ENCODE peak calls at places on chromosomes 1 and 21, in nine cellular contexts. W is ovary, T is transverse colon, I is heart left ventricle, E is A549, N is uterus, X is right lobe of liver, R is endothelial cell of umbilical vein, C is Peyer's patch. V is an unnamed sample. For H3K4me1, the result is how much of the 10 kb centered on the place peaks cover.

GRCh38 chr1:66242646-66243547 is 291.1 kb upstream of the SGIP1 start:
- DNase-seq in W (peak), T (peak), I (peak), E (peak), N (peak), X (peak), R (peak), C (peak), V (peak)

GRCh38 chr1:44652445-44653106 is 21.7 kb downstream of the TMEM53 start:
- DNase-seq in W (peak), T (peak), I (peak), E (peak), N (peak), X (peak), R (peak), C (peak), V (peak)

GRCh38 chr1:218476385-218476784 is 131.2 kb downstream of the TGFB2 start:
- DNase-seq in W (no peak), T (no peak), I (no peak), E (peak), N (no peak), X (no peak), R (peak), C (no peak), V (no peak)

GRCh38 chr1:169348356-169349036 is 19.1 kb downstream of the NME7 start:
- DNase-seq in W (no peak), T (no peak), I (no peak), E (peak), N (no peak), X (no peak), R (peak), C (peak), V (no peak)

GRCh38 chr1:172451002-172451443 is 7.2 kb upstream of the PIGC start:
- DNase-seq in W (no peak), T (no peak), I (no peak), E (peak), N (no peak), X (no peak), R (peak), C (peak), V (peak)

GRCh38 chr1:69077198-69077597 is 490.5 kb upstream of the LRRC7 start:
- DNase-seq in W (no peak), T (no peak), I (no peak), E (no peak), N (no peak), X (no peak), R (no peak), C (no peak), V (no peak)

GRCh38 chr1:156114919-156115513 is 505 bp downstream of the LMNA start:
- DNase-seq in W (no peak), T (no peak), I (peak), E (no peak), N (no peak), X (no peak), R (peak), C (no peak), V (peak)

GRCh38 chr1:55214903-55215193 is 316 bp downstream of the USP24 start:
- DNase-seq in W (peak), T (peak), I (peak), E (peak), N (peak), X (no peak), R (peak), C (peak), V (peak)

GRCh38 chr1:66274634-66275033 is 259.3 kb upstream of the SGIP1 start:
- DNase-seq in W (no peak), T (no peak), I (no peak), E (no peak), N (no peak), X (no peak), R (no peak), C (no peak), V (no peak)

GRCh38 chr1:34131396-34132160 is 33.5 kb downstream of the CSMD2 start:
- DNase-seq in W (no peak), T (no peak), I (no peak), E (no peak), N (no peak), X (no peak), R (no peak), C (no peak), V (no peak)

GRCh38 chr1:197976368-197976767 is 59.2 kb downstream of the LHX9 start:
- DNase-seq in W (no peak), T (no peak), I (no peak), E (peak), N (no peak), X (no peak), R (no peak), C (no peak), V (no peak)

GRCh38 chr1:9149837-9150581 is 21.1 kb upstream of the GPR157 start:
- DNase-seq in W (no peak), T (no peak), I (no peak), E (no peak), N (no peak), X (no peak), R (no peak), C (no peak), V (no peak)

GRCh38 chr1:192061556-192061955 is 96.7 kb upstream of the RGS18 start:
- DNase-seq in W (no peak), T (no peak), I (no peak), E (no peak), N (no peak), X (no peak), R (no peak), C (no peak), V (no peak)

GRCh38 chr1:88890790-88891317 is 513 bp downstream of the GTF2B start:
- DNase-seq in W (no peak), T (peak), I (no peak), E (no peak), N (no peak), X (no peak), R (peak), C (peak), V (peak)

GRCh38 chr1:5343256-5344020 is 648.8 kb downstream of the NPHP4 start:
- DNase-seq in W (no peak), T (no peak), I (no peak), E (no peak), N (no peak), X (no peak), R (no peak), C (no peak), V (no peak)

GRCh38 chr1:147168626-147169058 is 3.6 kb downstream of the PRKAB2 start:
- DNase-seq in W (peak), T (peak), I (no peak), E (no peak), N (no peak), X (peak), R (peak), C (peak), V (peak)

GRCh38 chr1:118136511-118136937 is 48.5 kb downstream of the SPAG17 start:
- DNase-seq in W (no peak), T (no peak), I (no peak), E (no peak), N (peak), X (no peak), R (no peak), C (no peak), V (no peak)

GRCh38 chr1:9476790-9477463 is 62.3 kb upstream of the SLC25A33 start:
- DNase-seq in W (no peak), T (no peak), I (no peak), E (peak), N (no peak), X (no peak), R (no peak), C (no peak), V (no peak)

GRCh38 chr1:94527447-94528031 is 14.0 kb downstream of the F3 start:
- DNase-seq in W (no peak), T (no peak), I (no peak), E (no peak), N (no peak), X (no peak), R (peak), C (no peak), V (no peak)

GRCh38 chr1:91730781-91731732 is 154.9 kb downstream of the TGFBR3 start:
- DNase-seq in W (peak), T (peak), I (no peak), E (peak), N (peak), X (peak), R (no peak), C (peak), V (peak)

GRCh38 chr1:57079454-57080157 is 113.8 kb upstream of the C8B start:
- DNase-seq in W (no peak), T (no peak), I (no peak), E (peak), N (no peak), X (no peak), R (no peak), C (no peak), V (no peak)

GRCh38 chr1:203286161-203286984 is 18.9 kb upstream of the BTG2 start:
- DNase-seq in W (no peak), T (peak), I (no peak), E (no peak), N (no peak), X (no peak), R (peak), C (peak), V (peak)

GRCh38 chr1:214670098-214670497 is 67.1 kb downstream of the CENPF start:
- DNase-seq in W (peak), T (no peak), I (no peak), E (no peak), N (peak), X (peak), R (peak), C (no peak), V (peak)

GRCh38 chr21:46097826-46098286 is at the start of gene COL6A2:
- DNase-seq in W (peak), T (peak), I (peak), E (peak), N (peak), X (peak), R (no peak), C (peak), V (peak)

GRCh38 chr1:230833511-230833910 is 34.8 kb downstream of the C1orf198 start:
- DNase-seq in W (no peak), T (no peak), I (no peak), E (no peak), N (no peak), X (no peak), R (no peak), C (no peak), V (no peak)

GRCh38 chr1:154595621-154596020 is 12.4 kb downstream of the ADAR start:
- DNase-seq in W (no peak), T (no peak), I (no peak), E (no peak), N (no peak), X (no peak), R (no peak), C (no peak), V (no peak)

GRCh38 chr1:97920275-97920831 is 481 bp downstream of the DPYD start:
- DNase-seq in W (no peak), T (no peak), I (no peak), E (peak), N (no peak), X (no peak), R (peak), C (no peak), V (no peak)

GRCh38 chr1:97919568-97920261 is 1.1 kb downstream of the DPYD start:
- DNase-seq in W (no peak), T (no peak), I (no peak), E (no peak), N (no peak), X (no peak), R (peak), C (no peak), V (no peak)

GRCh38 chr1:97918961-97919360 is 1.9 kb downstream of the DPYD start:
- DNase-seq in W (no peak), T (no peak), I (no peak), E (no peak), N (no peak), X (no peak), R (no peak), C (no peak), V (no peak)

GRCh38 chr1:97925161-97925560 is 4.3 kb upstream of the DPYD start:
- DNase-seq in W (no peak), T (no peak), I (no peak), E (no peak), N (no peak), X (no peak), R (no peak), C (no peak), V (no peak)

DNA sequence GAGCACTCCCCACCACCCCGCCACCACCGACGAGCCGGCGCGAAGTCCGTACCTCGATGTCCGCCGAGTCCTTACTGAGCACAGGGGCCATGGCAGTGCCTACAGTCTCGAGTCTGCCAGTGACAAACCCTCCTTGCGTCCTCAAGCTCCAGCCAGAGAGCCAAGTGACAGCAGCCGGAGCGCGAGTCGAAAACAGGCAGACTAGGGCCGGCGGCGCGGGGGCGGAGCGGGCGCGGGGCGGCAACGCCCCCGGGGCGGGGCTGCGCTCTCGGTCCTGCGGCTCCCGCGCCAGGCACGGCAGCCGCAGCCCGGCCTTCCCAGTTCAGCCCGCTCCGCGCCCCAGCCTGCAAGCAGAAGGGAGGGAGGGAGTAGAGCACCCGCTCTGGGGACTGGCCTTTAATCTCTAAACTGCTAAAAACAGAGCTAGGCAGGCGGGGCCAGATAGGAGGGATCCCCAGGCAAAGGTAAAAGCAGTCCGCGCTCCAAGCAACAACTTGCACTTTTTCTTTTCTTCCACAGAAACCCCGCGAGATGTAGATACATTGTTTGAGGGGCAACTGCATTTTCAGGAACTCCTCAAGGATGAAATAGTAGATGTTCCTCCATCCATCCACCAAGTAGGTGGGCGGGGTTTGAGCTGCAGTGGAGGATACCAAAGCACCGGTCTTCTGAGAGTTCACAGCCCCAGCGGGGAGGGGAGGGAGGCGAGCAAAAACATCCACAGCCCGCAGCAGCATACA is at the start of gene DPYD:
- DNase-seq in W (peak), T (peak), I (peak), E (peak), N (peak), X (peak), R (peak), C (peak), V (peak)
- TF ChIP-seq POLR2A in W (no peak), T (peak), I (peak), E (no peak), N (peak), X (peak), R (peak), C (peak), V (no peak)

GRCh38 chr1:32114420-32114819 is 6.6 kb downstream of the KPNA6 start:
- DNase-seq in W (no peak), T (no peak), I (no peak), E (no peak), N (no peak), X (no peak), R (no peak), C (no peak), V (no peak)
- H3K4me1 ChIP-seq in W (under half), T (under half), I (half or more), E (under half), N (under half), X (under half), R (under half), C (under half), V (under half)

GRCh38 chr1:160047116-160047991 is 15.6 kb upstream of the PIGM start:
- DNase-seq in W (no peak), T (no peak), I (no peak), E (no peak), N (no peak), X (no peak), R (no peak), C (no peak), V (no peak)

GRCh38 chr1:160048335-160048734 is 16.5 kb upstream of the PIGM start:
- DNase-seq in W (no peak), T (no peak), I (no peak), E (no peak), N (no peak), X (no peak), R (no peak), C (no peak), V (no peak)

GRCh38 chr1:160043543-160043942 is 11.8 kb upstream of the PIGM start:
- DNase-seq in W (no peak), T (no peak), I (no peak), E (no peak), N (no peak), X (no peak), R (no peak), C (no peak), V (no peak)

GRCh38 chr1:160045653-160046052 is 13.9 kb upstream of the PIGM start:
- DNase-seq in W (no peak), T (no peak), I (no peak), E (no peak), N (no peak), X (no peak), R (no peak), C (no peak), V (no peak)

DNA sequence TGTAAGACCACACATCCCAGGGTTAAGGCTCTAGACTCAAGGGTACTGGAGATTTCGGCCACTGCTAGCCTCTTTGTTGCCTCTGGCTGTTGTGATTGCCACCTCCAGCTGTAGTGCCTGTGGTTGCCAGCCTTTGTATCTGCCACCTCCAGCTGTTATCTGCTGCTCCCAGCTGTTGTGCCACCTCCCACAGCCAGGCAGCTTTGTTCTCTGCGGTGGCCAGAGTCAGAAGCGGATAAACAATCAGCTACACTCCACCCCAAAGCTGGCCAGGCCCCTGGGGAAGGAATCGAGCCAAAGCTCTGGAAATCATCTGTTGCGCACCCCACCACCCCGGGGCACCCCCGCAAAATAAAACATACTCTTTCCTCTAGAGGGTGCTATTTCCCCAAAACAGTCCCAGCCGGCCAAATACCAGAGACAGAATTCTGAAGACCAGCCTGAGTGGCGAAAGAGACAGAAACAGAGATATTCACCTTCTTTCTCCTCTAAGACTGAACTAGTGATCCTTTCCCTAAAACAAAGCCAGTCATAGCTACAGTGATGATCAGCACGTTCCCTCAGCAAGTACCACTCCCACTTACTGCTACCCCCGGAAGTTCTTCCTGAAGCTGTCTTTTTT is 14.8 kb upstream of the PIGM start:
- DNase-seq in W (peak), T (peak), I (peak), E (peak), N (peak), X (no peak), R (peak), C (peak), V (peak)
- H3K27ac ChIP-seq in W (no peak), T (no peak), I (no peak), E (no peak), N (no peak), X (no peak), R (no peak), C (no peak), V (no peak)

GRCh38 chr1:8017495-8018310 is 8.4 kb downstream of the ERRFI1 start:
- DNase-seq in W (no peak), T (no peak), I (no peak), E (no peak), N (no peak), X (no peak), R (no peak), C (no peak), V (no peak)

GRCh38 chr1:8021676-8022266 is 4.3 kb downstream of the ERRFI1 start:
- DNase-seq in W (no peak), T (no peak), I (no peak), E (no peak), N (no peak), X (no peak), R (no peak), C (no peak), V (no peak)

GRCh38 chr1:8019229-8019620 is 6.9 kb downstream of the ERRFI1 start:
- DNase-seq in W (no peak), T (no peak), I (no peak), E (no peak), N (no peak), X (no peak), R (no peak), C (no peak), V (no peak)

GRCh38 chr1:8018492-8019228 is 7.4 kb downstream of the ERRFI1 start:
- DNase-seq in W (no peak), T (no peak), I (no peak), E (no peak), N (no peak), X (no peak), R (no peak), C (no peak), V (no peak)

DNA sequence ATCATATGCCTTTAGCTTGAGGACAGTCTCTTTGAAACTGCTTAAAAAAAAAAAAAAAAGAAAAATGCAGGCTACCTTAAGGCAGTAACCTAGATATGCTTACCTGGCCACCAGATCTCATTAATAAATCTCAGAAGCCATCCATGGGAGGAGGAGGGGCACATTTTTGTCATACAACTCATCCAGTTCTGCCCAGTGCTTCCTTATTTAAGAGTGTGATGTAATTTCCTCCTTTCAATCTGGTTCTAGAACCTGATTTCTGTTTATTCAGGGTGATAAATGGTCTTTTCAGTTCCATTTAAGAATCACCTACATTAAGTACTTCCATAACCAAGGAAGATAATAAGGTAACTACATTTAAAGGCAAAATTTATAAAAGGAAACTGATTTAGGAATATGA is 6.1 kb downstream of the ERRFI1 start:
- DNase-seq in W (no peak), T (no peak), I (no peak), E (peak), N (no peak), X (no peak), R (peak), C (peak), V (no peak)
- TF ChIP-seq POLR2A in W (no peak), T (no peak), I (no peak), E (no peak), N (no peak), X (peak), R (no peak), C (no peak), V (no peak)

GRCh38 chr21:37461494-37461893 is 94.9 kb downstream of the DYRK1A start:
- DNase-seq in W (no peak), T (no peak), I (no peak), E (no peak), N (no peak), X (no peak), R (no peak), C (no peak), V (no peak)
- H3K4me1 ChIP-seq in W (under half), T (under half), I (half or more), E (half or more), N (under half), X (under half), R (under half), C (under half), V (half or more)